ENCODE peak calls at places on chromosomes 3 and 15, in four cellular contexts. L is K562, F is HCT116, V is H1. A is an unnamed sample.

GRCh38 chr3:110165753-110166152 is 828.4 kb upstream of the DPPA4 start:
- DNase-seq in L (no peak), F (no peak), V (no peak), A (no peak)

GRCh38 chr3:115401891-115402501 is 221.3 kb upstream of the GAP43 start:
- DNase-seq in L (no peak), F (no peak), V (no peak), A (no peak)

GRCh38 chr15:94000603-94001002 is 230.8 kb upstream of the MCTP2 start:
- DNase-seq in L (no peak), F (no peak), V (no peak), A (no peak)

GRCh38 chr3:162770556-162770955 is 1273.9 kb downstream of the OTOL1 start:
- DNase-seq in L (no peak), F (no peak), V (no peak), A (no peak)

GRCh38 chr3:16264174-16264707 is 502 bp downstream of the DPH3 start:
- DNase-seq in L (peak; percentile 87), F (no peak), V (no peak), A (no peak)

GRCh38 chr3:114383875-114384557 is 90.2 kb downstream of the TIGIT start:
- DNase-seq in L (peak; percentile 45), F (peak; percentile 47), V (peak; percentile 82), A (peak; percentile 25)

GRCh38 chr15:78996876-78997275 is 52.0 kb upstream of the CTSH start:
- DNase-seq in L (no peak), F (no peak), V (no peak), A (no peak)

GRCh38 chr3:129286081-129286480 is 7.4 kb downstream of the HMCES start:
- DNase-seq in L (no peak), F (no peak), V (no peak), A (no peak)

GRCh38 chr15:66600240-66600627 is 34.4 kb upstream of the LCTL start:
- DNase-seq in L (no peak), F (no peak), V (no peak), A (no peak)

GRCh38 chr3:188396900-188397299 is 242.9 kb downstream of the LPP start:
- DNase-seq in L (no peak), F (no peak), V (no peak), A (no peak)

GRCh38 chr3:19065027-19065426 is 83.3 kb upstream of the KCNH8 start:
- DNase-seq in L (no peak), F (no peak), V (no peak), A (no peak)

GRCh38 chr3:134799393-134799792 is 4.3 kb downstream of the EPHB1 start:
- DNase-seq in L (no peak), F (no peak), V (peak; percentile 33), A (no peak)

GRCh38 chr3:131901686-131902085 is 133.1 kb downstream of the CPNE4 start:
- DNase-seq in L (no peak), F (no peak), V (no peak), A (no peak)

GRCh38 chr3:49654955-49655556 is 19.1 kb upstream of the APEH start:
- DNase-seq in L (no peak), F (no peak), V (no peak), A (no peak)

GRCh38 chr3:178195824-178196223 is 340.4 kb upstream of the KCNMB2 start:
- DNase-seq in L (no peak), F (no peak), V (no peak), A (no peak)

GRCh38 chr15:100721758-100722550 is 119.6 kb downstream of the ASB7 start:
- DNase-seq in L (no peak), F (peak; percentile 97), V (peak; percentile 35), A (no peak)

DNA sequence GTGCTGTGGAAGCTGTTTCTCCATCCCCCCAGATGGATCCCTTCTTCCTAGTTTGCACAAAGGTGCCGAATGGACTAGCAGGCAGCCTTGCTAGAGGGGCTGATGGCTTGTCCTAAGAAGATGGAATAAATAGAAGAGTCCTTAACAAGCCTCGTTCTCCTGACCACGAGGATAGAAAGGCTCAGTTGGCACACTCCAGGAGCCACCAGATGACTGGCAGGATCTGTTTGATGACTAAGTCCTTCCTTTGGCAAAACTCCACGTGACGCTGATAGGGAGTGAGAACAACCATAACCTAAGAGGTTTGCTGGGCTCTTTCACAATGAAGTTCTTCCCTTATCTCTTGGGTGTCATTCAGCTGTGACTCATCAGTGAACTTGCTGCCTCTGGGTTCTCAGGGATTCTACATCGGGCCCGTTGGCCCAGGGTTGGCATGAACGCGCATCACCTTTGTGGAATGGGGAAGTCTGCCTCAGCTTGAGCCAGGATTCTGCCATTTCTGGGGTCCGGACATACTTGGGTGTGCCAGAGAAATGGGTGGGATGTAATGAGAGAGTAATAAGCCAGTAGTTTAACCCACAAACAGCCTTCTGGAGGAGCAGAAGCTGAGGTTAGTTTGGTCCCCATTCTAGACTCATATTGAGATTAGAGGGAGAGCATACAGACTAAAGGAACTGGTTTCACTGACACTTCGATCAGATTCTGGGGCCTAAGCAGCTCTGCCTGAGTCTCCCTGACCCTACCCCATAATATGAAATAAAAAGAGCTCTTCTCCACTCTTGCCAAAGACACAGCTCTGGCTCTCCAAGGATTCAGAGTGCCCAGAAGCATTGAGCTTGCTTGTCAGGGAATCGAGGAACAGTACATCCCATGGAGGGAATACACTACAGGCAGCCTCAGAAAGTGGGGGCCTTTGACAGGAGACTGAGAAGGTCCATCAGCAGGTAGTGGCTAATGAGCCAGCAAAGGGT is 2.0 kb upstream of the MELTF start:
- DNase-seq in L (peak; percentile 66), F (peak; percentile 99), V (no peak), A (no peak)
- TF ChIP-seq ATF3 in L (peak; percentile 99), F (no peak), V (no peak), A (no peak)

DNA sequence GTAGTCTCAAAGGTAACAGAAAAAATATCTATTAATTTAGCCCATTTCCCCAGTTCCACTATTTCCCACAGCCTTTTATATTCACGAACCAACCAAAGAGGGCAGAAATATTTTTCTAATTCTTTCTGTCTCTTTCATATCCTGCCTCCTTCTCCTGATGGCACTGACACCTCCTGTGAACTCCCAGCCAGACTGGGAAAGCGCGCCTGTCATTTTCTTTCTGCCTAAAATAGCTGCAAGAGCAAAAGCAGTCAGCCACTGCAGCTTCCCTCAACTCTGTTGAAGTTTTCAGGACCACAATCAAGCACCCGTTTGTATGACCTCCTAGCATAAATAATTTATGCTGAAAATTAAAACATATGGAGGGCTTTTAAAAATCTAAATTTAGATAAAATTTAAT is 188.0 kb downstream of the OSBPL10 start:
- DNase-seq in L (no peak), F (no peak), V (no peak), A (no peak)
- H2AFZ ChIP-seq in L (no peak overlapping the region), F (no peak overlapping the region), V (no peak overlapping the region), A (no peak overlapping the region)

DNA sequence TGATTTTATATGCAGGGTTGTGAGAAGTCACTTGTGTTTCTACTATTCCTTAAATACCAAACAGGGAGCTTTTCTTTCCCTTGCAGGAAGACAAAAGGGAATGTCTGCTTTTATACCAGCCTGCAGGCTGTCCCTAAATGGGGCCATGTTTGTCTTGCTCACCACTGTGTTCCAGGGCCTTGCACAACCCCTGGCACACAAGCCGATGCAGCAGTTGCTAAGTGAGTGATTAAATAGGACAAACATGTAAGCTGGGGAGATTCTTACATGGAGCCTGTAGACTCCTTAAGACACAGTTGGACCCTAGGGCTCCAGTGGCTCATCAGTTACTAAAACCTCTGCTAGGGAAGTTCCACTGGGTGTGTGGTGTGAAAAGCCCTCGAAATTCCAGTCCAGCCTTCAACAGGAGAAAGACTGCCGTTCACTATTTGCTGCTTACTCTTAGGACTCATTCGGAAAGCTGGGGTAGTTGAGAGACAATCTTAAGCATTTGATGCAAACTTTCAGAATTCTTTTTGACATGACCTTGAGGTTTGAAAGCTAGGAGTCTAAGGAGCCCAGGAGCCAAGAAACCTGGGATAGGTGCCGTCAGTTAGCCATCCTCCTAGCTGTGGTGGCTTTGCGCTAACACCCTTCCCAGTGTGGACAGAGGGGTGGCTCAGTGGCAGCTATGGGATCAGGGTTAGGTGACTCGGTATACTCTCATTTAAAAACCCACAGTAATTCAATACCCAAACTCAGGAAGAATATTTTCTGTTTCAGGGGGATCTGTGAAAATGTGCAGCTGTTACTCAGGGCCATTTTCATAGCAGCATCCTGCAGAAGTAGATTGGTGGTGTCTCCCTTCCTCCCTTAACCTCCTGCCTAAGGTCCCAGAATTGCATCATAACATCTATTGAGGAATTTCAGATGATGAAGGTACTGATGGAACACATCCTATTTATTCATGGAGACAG is 39.1 kb downstream of the SYNM start:
- DNase-seq in L (no peak), F (no peak), V (no peak), A (no peak)
- TF ChIP-seq EGR1 in L (no peak), F (no peak), V (no peak), A (no peak)

GRCh38 chr15:43440721-43441281 is 52.2 kb downstream of the TP53BP1 start:
- DNase-seq in L (peak; percentile 49), F (peak; percentile 62), V (no peak), A (peak; percentile 12)
- TF ChIP-seq ATF3 in L (peak; percentile 99), F (no peak), V (no peak), A (no peak)